ENCODE peak calls at places on chromosomes 16 and 17, in six cellular contexts. One of them, this sample, is unnamed.

GRCh38 chr17:15469260-15469659 is 1.8 kb upstream of the CDRT4 start:
- DNase-seq in stomach: no peak
- DNase-seq in right atrium auricular region: no peak
- DNase-seq in IMR-90: peak
- DNase-seq in sigmoid colon: no peak
- DNase-seq in Peyer's patch: no peak
- DNase-seq in this sample: no peak

GRCh38 chr16:58236831-58237230 is 38.9 kb upstream of the CSNK2A2 start:
- DNase-seq in stomach: no peak
- DNase-seq in right atrium auricular region: no peak
- DNase-seq in IMR-90: no peak
- DNase-seq in sigmoid colon: no peak
- DNase-seq in Peyer's patch: no peak
- DNase-seq in this sample: no peak

GRCh38 chr17:50045154-50045553 is 10.8 kb upstream of the ITGA3 start:
- DNase-seq in stomach: no peak
- DNase-seq in right atrium auricular region: no peak
- DNase-seq in IMR-90: no peak
- DNase-seq in sigmoid colon: no peak
- DNase-seq in Peyer's patch: no peak
- DNase-seq in this sample: no peak

GRCh38 chr16:1072526-1073261 is at the start of gene SSTR5:
- DNase-seq in stomach: no peak
- DNase-seq in right atrium auricular region: no peak
- DNase-seq in IMR-90: no peak
- DNase-seq in sigmoid colon: no peak
- DNase-seq in Peyer's patch: no peak
- DNase-seq in this sample: no peak

GRCh38 chr17:44934745-44935105 is 12.8 kb downstream of the KIF18B start:
- DNase-seq in stomach: no peak
- DNase-seq in right atrium auricular region: no peak
- DNase-seq in IMR-90: no peak
- DNase-seq in sigmoid colon: peak
- DNase-seq in Peyer's patch: peak
- DNase-seq in this sample: no peak

GRCh38 chr17:33016920-33017319 is 25.3 kb downstream of the SPACA3 start:
- DNase-seq in stomach: no peak
- DNase-seq in right atrium auricular region: no peak
- DNase-seq in IMR-90: no peak
- DNase-seq in sigmoid colon: no peak
- DNase-seq in Peyer's patch: no peak
- DNase-seq in this sample: no peak

GRCh38 chr16:85321856-85322271 is 209.6 kb upstream of the CIBAR2 start:
- DNase-seq in stomach: peak
- DNase-seq in right atrium auricular region: peak
- DNase-seq in IMR-90: peak
- DNase-seq in sigmoid colon: peak
- DNase-seq in Peyer's patch: peak
- DNase-seq in this sample: no peak

GRCh38 chr16:66399930-66400329 is 27.2 kb upstream of the BEAN1 start:
- DNase-seq in stomach: no peak
- DNase-seq in right atrium auricular region: no peak
- DNase-seq in IMR-90: no peak
- DNase-seq in sigmoid colon: no peak
- DNase-seq in Peyer's patch: no peak
- DNase-seq in this sample: no peak

GRCh38 chr17:35238817-35239216 is 4.1 kb upstream of the SLFN5 start:
- DNase-seq in stomach: no peak
- DNase-seq in right atrium auricular region: no peak
- DNase-seq in IMR-90: peak
- DNase-seq in sigmoid colon: no peak
- DNase-seq in Peyer's patch: no peak
- DNase-seq in this sample: peak

GRCh38 chr17:1758812-1759211 is 3.0 kb upstream of the SERPINF1 start:
- DNase-seq in stomach: no peak
- DNase-seq in right atrium auricular region: no peak
- DNase-seq in IMR-90: no peak
- DNase-seq in sigmoid colon: no peak
- DNase-seq in Peyer's patch: no peak
- DNase-seq in this sample: no peak

GRCh38 chr16:71297252-71297651 is 8.1 kb upstream of the CMTR2 start:
- DNase-seq in stomach: no peak
- DNase-seq in right atrium auricular region: no peak
- DNase-seq in IMR-90: peak
- DNase-seq in sigmoid colon: no peak
- DNase-seq in Peyer's patch: no peak
- DNase-seq in this sample: no peak

GRCh38 chr17:16589097-16589969 is 20.3 kb upstream of the ZNF287 start:
- DNase-seq in stomach: peak
- DNase-seq in right atrium auricular region: peak
- DNase-seq in IMR-90: peak
- DNase-seq in sigmoid colon: peak
- DNase-seq in Peyer's patch: peak
- DNase-seq in this sample: peak

GRCh38 chr17:16584273-16584995 is 15.4 kb upstream of the ZNF287 start:
- DNase-seq in stomach: peak
- DNase-seq in right atrium auricular region: peak
- DNase-seq in IMR-90: peak
- DNase-seq in sigmoid colon: peak
- DNase-seq in Peyer's patch: peak
- DNase-seq in this sample: peak

GRCh38 chr17:16585796-16586195 is 16.8 kb upstream of the ZNF287 start:
- DNase-seq in stomach: no peak
- DNase-seq in right atrium auricular region: no peak
- DNase-seq in IMR-90: no peak
- DNase-seq in sigmoid colon: no peak
- DNase-seq in Peyer's patch: no peak
- DNase-seq in this sample: no peak

DNA sequence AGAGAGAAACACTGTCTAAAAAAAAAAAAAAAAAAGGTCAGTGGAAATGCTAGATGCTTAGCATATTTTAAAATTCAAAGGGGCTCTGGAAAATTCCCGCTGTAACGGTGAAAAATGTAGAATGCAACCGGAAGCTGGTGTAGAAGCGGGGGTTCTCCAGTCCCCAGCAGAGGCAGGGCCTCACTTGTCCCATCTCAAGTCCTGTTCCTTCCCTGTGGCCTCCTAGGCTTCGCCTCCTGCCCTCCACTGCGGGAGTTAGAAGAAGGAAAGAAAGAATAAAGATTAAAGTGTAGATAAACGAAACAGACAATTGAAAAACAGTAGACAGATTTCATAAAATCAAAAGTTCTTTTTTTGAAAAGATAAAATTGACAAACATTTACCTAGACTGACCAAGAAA is 14.8 kb upstream of the ZNF287 start:
- DNase-seq in stomach: no peak
- DNase-seq in right atrium auricular region: no peak
- DNase-seq in IMR-90: no peak
- DNase-seq in sigmoid colon: no peak
- DNase-seq in Peyer's patch: no peak
- DNase-seq in this sample: no peak
- H3K27ac ChIP-seq in stomach: no peak
- H3K27ac ChIP-seq in right atrium auricular region: no peak
- H3K27ac ChIP-seq in IMR-90: no peak
- H3K27ac ChIP-seq in sigmoid colon: peak
- H3K27ac ChIP-seq in Peyer's patch: no peak
- H3K27ac ChIP-seq in this sample: no peak

GRCh38 chr17:57485566-57485865 is 229.2 kb downstream of the MSI2 start:
- DNase-seq in stomach: no peak
- DNase-seq in right atrium auricular region: no peak
- DNase-seq in IMR-90: no peak
- DNase-seq in sigmoid colon: no peak
- DNase-seq in Peyer's patch: no peak
- DNase-seq in this sample: no peak

GRCh38 chr17:57484081-57484666 is 227.9 kb downstream of the MSI2 start:
- DNase-seq in stomach: no peak
- DNase-seq in right atrium auricular region: no peak
- DNase-seq in IMR-90: peak
- DNase-seq in sigmoid colon: no peak
- DNase-seq in Peyer's patch: no peak
- DNase-seq in this sample: no peak

GRCh38 chr17:57486416-57486815 is 230.1 kb downstream of the MSI2 start:
- DNase-seq in stomach: no peak
- DNase-seq in right atrium auricular region: no peak
- DNase-seq in IMR-90: no peak
- DNase-seq in sigmoid colon: no peak
- DNase-seq in Peyer's patch: no peak
- DNase-seq in this sample: no peak

GRCh38 chr17:57485916-57486315 is 229.6 kb downstream of the MSI2 start:
- DNase-seq in stomach: no peak
- DNase-seq in right atrium auricular region: no peak
- DNase-seq in IMR-90: no peak
- DNase-seq in sigmoid colon: no peak
- DNase-seq in Peyer's patch: no peak
- DNase-seq in this sample: no peak

GRCh38 chr17:57484826-57485565 is 228.7 kb downstream of the MSI2 start:
- DNase-seq in stomach: no peak
- DNase-seq in right atrium auricular region: no peak
- DNase-seq in IMR-90: no peak
- DNase-seq in sigmoid colon: no peak
- DNase-seq in Peyer's patch: no peak
- DNase-seq in this sample: no peak
- H3K27ac ChIP-seq in stomach: no peak
- H3K27ac ChIP-seq in right atrium auricular region: no peak
- H3K27ac ChIP-seq in IMR-90: no peak
- H3K27ac ChIP-seq in sigmoid colon: no peak
- H3K27ac ChIP-seq in Peyer's patch: no peak
- H3K27ac ChIP-seq in this sample: no peak

GRCh38 chr16:68756250-68757051 is 19.4 kb downstream of the CDH1 start:
- DNase-seq in stomach: peak
- DNase-seq in right atrium auricular region: no peak
- DNase-seq in IMR-90: no peak
- DNase-seq in sigmoid colon: no peak
- DNase-seq in Peyer's patch: peak
- DNase-seq in this sample: peak
- H3K27ac ChIP-seq in stomach: peak
- H3K27ac ChIP-seq in right atrium auricular region: no peak
- H3K27ac ChIP-seq in IMR-90: no peak
- H3K27ac ChIP-seq in sigmoid colon: no peak
- H3K27ac ChIP-seq in Peyer's patch: peak
- H3K27ac ChIP-seq in this sample: peak

DNA sequence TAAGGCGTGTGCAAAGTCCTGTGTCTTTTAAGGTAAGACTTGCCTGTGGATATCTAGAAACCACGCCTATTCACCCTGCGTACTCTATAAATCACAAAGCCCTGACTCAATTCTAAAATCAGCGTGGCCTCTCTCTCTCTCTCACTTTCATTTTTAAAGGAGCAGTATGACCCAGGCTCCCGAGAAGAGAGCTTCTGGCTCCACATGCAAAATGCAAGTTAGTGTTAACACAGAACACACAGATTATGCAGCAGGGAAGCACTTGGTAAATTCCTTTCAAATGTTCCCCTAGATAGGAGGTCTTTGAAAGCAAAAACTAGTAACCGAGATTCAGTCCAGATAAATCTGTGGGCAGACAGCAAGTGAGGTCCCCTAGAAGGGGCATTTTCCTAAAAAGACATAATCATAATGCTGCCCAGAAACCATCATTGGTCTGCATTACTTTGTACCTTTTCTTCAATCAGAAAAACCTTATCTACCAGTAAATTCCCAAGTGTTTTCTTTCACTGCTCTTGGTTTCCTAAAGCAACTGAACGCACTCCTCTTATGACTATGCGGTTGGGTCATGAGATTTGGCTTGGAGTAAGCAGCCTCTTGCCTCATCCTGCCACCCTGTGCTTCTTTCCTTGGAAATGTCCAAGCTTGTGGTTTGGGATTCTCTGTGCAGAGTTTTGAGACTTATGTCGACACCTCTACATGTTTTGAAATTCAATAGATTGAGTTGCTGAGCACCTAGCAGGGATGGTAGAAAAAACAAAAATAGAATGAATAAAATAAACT is 31.7 kb upstream of the KCNJ2 start:
- DNase-seq in stomach: no peak
- DNase-seq in right atrium auricular region: peak
- DNase-seq in IMR-90: peak
- DNase-seq in sigmoid colon: peak
- DNase-seq in Peyer's patch: no peak
- DNase-seq in this sample: peak
- H3K27ac ChIP-seq in stomach: peak
- H3K27ac ChIP-seq in right atrium auricular region: peak
- H3K27ac ChIP-seq in IMR-90: peak
- H3K27ac ChIP-seq in sigmoid colon: peak
- H3K27ac ChIP-seq in Peyer's patch: peak
- H3K27ac ChIP-seq in this sample: peak

DNA sequence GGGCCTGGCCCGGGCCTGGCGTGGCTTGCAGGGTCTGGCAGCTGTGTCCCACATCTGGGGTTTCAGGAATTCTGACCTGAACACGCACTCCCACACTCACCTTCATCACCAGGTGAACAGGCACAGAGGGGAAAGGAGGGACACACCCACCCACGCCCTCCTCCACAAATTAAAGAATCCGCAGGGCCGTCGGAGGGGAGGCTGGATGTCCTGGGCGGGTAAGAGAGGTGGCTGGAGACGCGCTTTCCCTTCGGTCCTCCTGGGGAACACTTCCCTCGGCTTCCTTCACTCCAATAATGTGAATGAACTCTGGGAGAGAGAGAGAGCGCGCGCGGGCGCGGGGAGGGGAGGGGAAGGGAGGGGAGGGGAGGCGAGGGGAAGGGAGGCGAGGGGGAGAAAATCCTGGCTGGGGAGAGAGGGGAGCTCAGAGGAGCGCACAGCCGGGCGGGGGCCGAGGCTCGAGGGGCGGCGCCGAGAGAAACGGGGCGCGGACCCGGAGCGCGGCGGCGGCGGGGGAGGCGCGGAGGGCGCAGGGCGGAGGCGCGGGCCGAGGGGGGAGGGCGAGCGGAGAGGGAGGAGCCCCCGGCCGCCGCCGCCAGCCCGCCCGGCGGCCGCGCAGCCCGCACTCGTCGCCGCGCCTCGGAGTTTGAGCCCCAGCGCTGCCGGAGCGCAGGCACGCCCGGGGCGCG is at the start of gene CACNG4:
- DNase-seq in stomach: no peak
- DNase-seq in right atrium auricular region: no peak
- DNase-seq in IMR-90: no peak
- DNase-seq in sigmoid colon: no peak
- DNase-seq in Peyer's patch: no peak
- DNase-seq in this sample: no peak
- H3K27ac ChIP-seq in stomach: no peak
- H3K27ac ChIP-seq in right atrium auricular region: no peak
- H3K27ac ChIP-seq in IMR-90: no peak
- H3K27ac ChIP-seq in sigmoid colon: no peak
- H3K27ac ChIP-seq in Peyer's patch: no peak
- H3K27ac ChIP-seq in this sample: no peak